ENCODE peak calls at places on chromosome 17, in six cellular contexts. Y, T, V, P, E and A are unnamed samples. For H3K36me3, the result is how much of the 10 kb centered on the place peaks cover.

GRCh38 chr17:73765824-73766563 is 121.7 kb upstream of the SDK2 start:
- DNase-seq in Y (no peak), T (no peak), E (no peak), P (no peak), V (peak), A (no peak)

GRCh38 chr17:4721203-4722135 is 9.8 kb upstream of the MED11 start:
- DNase-seq in P (peak), T (peak), E (no peak), Y (peak), V (no peak), A (no peak)

GRCh38 chr17:46943511-46944393 is 20.8 kb downstream of the GOSR2 start:
- DNase-seq in Y (no peak), T (peak), V (peak), P (peak), E (no peak), A (no peak)

GRCh38 chr17:8151641-8152111 is 528 bp downstream of the PER1 start:
- DNase-seq in E (peak), P (peak), V (peak), T (peak), Y (peak), A (peak)

GRCh38 chr17:60630352-60630751 is 30.4 kb downstream of the PPM1D start:
- DNase-seq in T (peak), E (no peak), Y (no peak), P (no peak), V (peak), A (no peak)

GRCh38 chr17:73639322-73639721 is 4.9 kb downstream of the SDK2 start:
- DNase-seq in P (no peak), V (no peak), E (peak), T (no peak), Y (no peak), A (no peak)

GRCh38 chr17:41340496-41340895 is 10.1 kb downstream of the KRT33A start:
- DNase-seq in Y (no peak), P (no peak), E (no peak), T (no peak), V (no peak), A (peak)

GRCh38 chr17:49443862-49444261 is 29.2 kb upstream of the PHB1 start:
- DNase-seq in V (no peak), T (peak), E (no peak), Y (peak), P (no peak), A (no peak)

GRCh38 chr17:34156741-34157589 is 98.1 kb upstream of the CCL2 start:
- DNase-seq in T (peak), V (no peak), E (no peak), Y (no peak), P (no peak), A (no peak)

GRCh38 chr17:36943250-36944220 is 5.2 kb upstream of the AATF start:
- DNase-seq in Y (no peak), T (no peak), P (no peak), E (no peak), V (no peak), A (no peak)

GRCh38 chr17:80051681-80052080 is 15.2 kb downstream of the CCDC40 start:
- DNase-seq in E (no peak), P (no peak), T (no peak), Y (no peak), V (no peak), A (no peak)

GRCh38 chr17:8320990-8321389 is 10.9 kb downstream of the ARHGEF15 start:
- DNase-seq in P (no peak), V (no peak), Y (no peak), E (no peak), T (no peak), A (no peak)

GRCh38 chr17:34886831-34887230 is 74.4 kb downstream of the CCT6B start:
- DNase-seq in V (no peak), Y (no peak), P (no peak), T (no peak), E (no peak), A (no peak)

GRCh38 chr17:69637399-69638165 is 223.1 kb downstream of the MAP2K6 start:
- DNase-seq in P (no peak), Y (no peak), E (no peak), V (no peak), T (no peak), A (no peak)

GRCh38 chr17:53792451-53792850 is 30.3 kb upstream of the KIF2B start:
- DNase-seq in Y (peak), T (no peak), V (no peak), P (no peak), E (peak), A (no peak)

GRCh38 chr17:73091770-73092517 is 544 bp downstream of the SLC39A11 start:
- DNase-seq in T (peak), P (peak), Y (peak), E (no peak), V (peak), A (no peak)

GRCh38 chr17:20059728-20060188 is 50.6 kb downstream of the SPECC1 start:
- DNase-seq in Y (no peak), T (peak), E (no peak), P (no peak), V (no peak), A (no peak)

GRCh38 chr17:81097943-81098308 is 63.0 kb downstream of the BAIAP2 start:
- DNase-seq in E (peak), P (no peak), T (no peak), Y (no peak), V (peak), A (no peak)

GRCh38 chr17:81101614-81102306 is 63.5 kb upstream of the PVALEF start:
- DNase-seq in P (peak), V (peak), Y (peak), T (peak), E (peak), A (peak)

GRCh38 chr17:81100668-81101067 is 64.6 kb upstream of the PVALEF start:
- DNase-seq in T (no peak), Y (no peak), P (no peak), E (no peak), V (no peak), A (no peak)

GRCh38 chr17:81102352-81102751 is 63.0 kb upstream of the PVALEF start:
- DNase-seq in E (no peak), T (no peak), P (no peak), V (no peak), Y (no peak), A (no peak)

DNA sequence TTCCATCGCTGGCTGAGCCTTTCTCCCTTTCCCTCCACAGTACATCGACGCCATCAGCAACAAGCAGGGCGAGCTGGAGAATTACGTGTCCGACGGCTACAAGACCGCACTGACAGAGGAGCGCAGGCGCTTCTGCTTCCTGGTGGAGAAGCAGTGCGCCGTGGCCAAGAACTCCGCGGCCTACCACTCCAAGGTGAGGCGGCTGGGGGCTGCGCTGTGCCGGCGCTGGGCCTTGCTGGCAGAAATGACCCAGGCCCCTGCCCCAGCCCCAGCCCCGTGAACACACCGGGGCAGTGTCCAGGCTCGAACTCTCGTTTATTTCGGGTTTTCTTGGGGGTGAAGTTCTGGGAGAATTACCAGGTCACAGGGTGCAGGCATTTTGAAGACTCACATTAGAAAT is 64.9 kb downstream of the BAIAP2 start:
- DNase-seq in E (no peak), Y (no peak), T (no peak), P (no peak), V (no peak), A (no peak)
- H3K36me3 ChIP-seq in E (under half), Y (under half), T (under half), P (under half), V (under half), A (under half)

GRCh38 chr17:65174974-65175373 is 37.8 kb downstream of the RGS9 start:
- DNase-seq in T (no peak), E (no peak), P (no peak), V (no peak), Y (no peak), A (no peak)
- H3K27ac ChIP-seq in T (no peak), E (no peak), P (no peak), V (no peak), Y (no peak), A (no peak)

GRCh38 chr17:42818379-42818778 is 5.7 kb downstream of the BECN1 start:
- DNase-seq in T (peak), Y (no peak), V (no peak), E (no peak), P (no peak), A (no peak)

GRCh38 chr17:42819939-42820535 is 4.0 kb downstream of the BECN1 start:
- DNase-seq in Y (peak), T (peak), E (peak), V (peak), P (peak), A (peak)

GRCh38 chr17:42809250-42809649 is 10.6 kb downstream of the CNTD1 start:
- DNase-seq in V (no peak), E (peak), T (peak), P (no peak), Y (no peak), A (no peak)

GRCh38 chr17:42817866-42818265 is 6.2 kb downstream of the BECN1 start:
- DNase-seq in T (no peak), Y (no peak), V (no peak), E (no peak), P (no peak), A (no peak)

DNA sequence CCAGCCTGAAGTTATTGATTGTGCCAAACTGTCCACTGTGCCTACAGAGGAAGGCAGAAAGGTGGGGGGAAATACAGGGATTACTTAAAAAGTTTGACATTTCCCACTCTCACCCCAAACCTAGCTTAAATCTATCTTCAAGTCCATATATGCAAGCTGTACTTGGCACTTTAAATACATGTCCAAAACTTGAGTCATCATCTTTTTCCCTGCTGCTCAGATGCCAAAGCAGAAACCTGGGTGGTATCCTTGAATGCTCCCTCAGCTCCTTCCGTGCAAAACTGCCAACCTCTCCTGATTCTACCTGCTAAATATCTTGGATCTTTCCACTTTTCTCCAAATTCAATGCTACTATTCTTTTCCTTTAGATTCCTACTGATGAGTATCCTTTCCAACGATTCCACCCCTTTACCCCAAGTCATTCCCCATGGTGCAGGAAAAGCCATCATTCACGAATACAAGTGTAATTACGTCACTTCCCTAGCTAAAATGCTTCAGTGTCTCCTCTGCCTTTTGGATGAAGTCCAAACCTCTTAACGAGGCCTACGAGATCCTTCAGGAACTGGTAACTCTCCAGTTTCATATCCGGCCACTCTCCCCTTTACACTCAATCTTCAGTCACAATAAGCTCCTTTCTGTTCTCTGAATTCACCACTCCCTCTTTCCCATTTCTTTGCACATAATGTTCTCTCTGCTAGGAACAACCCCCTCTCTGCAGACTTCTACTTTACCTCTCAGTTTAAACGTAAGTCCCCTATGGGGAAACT is 9.3 kb downstream of the BECN1 start:
- DNase-seq in P (no peak), T (peak), V (no peak), E (no peak), Y (no peak), A (no peak)
- H3K36me3 ChIP-seq in P (under half), T (half or more), V (half or more), E (half or more), Y (under half), A (half or more)

DNA sequence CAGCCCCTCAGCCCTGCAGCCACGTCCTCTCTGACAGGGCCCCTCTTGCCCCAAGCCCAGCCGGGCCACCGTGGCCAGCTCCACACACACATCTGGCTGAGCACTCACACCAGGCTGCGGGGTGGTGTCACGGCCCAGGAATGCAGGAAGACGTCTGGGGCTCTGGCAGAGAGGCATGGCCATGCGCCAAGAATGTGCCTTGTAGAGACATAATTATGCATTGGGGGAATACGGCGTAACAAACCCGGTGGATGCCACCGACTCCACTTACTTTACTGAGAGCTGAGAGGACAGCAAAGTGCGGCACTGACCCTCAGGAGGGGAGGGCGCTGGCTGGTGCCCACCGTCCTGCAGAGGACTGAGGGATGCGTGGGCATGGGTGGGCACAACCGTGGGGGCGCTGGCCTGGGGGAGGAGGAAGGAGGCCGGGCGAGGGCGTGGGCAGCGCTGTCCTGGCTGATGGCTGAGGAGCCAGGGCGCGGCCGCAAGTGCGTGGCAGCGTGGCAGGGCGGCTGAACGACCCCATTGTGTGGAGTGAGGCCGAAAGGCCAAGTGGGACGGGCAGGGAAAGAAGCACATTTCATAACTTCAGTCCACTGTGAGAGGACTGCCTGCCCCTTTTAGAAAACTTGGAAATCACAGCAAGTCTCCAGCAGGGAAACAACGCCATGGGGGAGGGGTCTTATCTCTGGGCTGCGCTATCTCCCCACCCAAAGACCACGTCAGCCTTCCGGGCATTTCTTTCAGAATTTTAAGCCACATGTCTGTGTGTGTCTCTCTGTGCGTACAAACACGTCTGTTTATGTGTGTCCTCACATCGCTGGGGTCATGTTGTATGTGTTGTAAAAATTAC is 30.6 kb downstream of the METRNL start:
- DNase-seq in Y (peak), T (peak), V (peak), P (peak), E (peak), A (no peak)
- H3K27ac ChIP-seq in Y (peak), T (no peak), V (peak), P (peak), E (no peak), A (no peak)

GRCh38 chr17:67942810-67943209 is 53.5 kb downstream of the C17orf58 start:
- DNase-seq in P (no peak), V (no peak), Y (no peak), E (no peak), T (peak), A (no peak)
- H3K36me3 ChIP-seq in P (under half), V (half or more), Y (under half), E (half or more), T (half or more), A (half or more)

DNA sequence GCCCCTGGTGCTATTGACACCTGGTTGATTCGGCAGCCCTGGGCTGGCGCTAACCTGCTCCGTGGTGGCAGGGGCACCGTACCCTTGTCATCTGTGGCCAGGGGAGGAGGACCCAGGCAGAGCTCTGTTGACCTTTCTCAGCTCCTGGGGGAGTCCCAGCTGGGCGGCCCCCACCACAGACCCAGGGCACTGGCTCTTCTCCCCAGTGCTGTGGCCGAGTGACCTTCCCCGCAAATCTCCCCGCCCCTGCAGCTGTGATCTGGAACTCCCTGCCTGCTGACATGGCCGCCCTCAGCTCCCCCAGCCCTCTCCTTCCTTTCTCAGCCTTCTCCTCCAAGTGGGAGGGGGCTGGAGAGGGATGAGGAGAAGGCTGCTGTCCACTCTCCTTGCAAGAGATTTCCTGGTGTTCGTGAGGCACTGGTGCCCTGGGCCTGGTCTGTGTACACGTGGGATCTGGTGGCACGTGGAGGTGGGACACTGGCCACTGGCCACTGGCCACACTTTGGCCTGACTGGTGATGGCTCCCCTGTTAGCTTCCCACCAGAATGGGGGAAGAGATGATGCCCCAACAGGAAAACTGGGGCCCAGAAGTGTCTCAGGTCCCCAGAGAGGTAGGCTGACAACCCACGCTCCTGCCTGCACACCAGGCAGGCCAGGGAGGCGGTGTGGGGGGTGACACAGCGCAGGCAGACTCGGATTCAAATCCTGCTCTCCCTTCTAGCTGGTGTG is 8.2 kb downstream of the FMNL1 start:
- DNase-seq in P (no peak), V (peak), E (peak), T (peak), Y (no peak), A (no peak)
- H3K27ac ChIP-seq in P (no peak), V (peak), E (peak), T (no peak), Y (peak), A (peak)